ENCODE peak calls at places on chromosomes 5 and 9, in five cellular contexts. W is neural crest cell, H is A549, A is endodermal cell, F is HFF-Myc. E is an unnamed sample.

GRCh38 chr5:176670449-176670848 is 23.2 kb downstream of the TSPAN17 start:
- DNase-seq in H (no peak), F (no peak), A (no peak), W (no peak), E (no peak)

GRCh38 chr5:27048507-27048906 is 10.1 kb upstream of the CDH9 start:
- DNase-seq in W (no peak), A (peak; percentile 47), F (no peak), H (no peak), E (no peak)

GRCh38 chr5:156402387-156402921 is 75.5 kb downstream of the SGCD start:
- DNase-seq in F (no peak), H (no peak), A (peak; percentile 56), W (no peak), E (no peak)

GRCh38 chr5:39302507-39302906 is 61.8 kb downstream of the C9 start:
- DNase-seq in A (no peak), F (no peak), H (no peak), W (no peak), E (no peak)

GRCh38 chr5:143008809-143009521 is 238.8 kb downstream of the ARHGAP26 start:
- DNase-seq in H (no peak), F (peak; percentile 76), A (no peak), W (no peak), E (peak; percentile 77)

GRCh38 chr5:122723606-122724352 is 51.1 kb upstream of the SNX2 start:
- DNase-seq in A (no peak), H (no peak), F (peak; percentile 81), W (no peak), E (peak; percentile 52)

GRCh38 chr5:165066751-165067150 is 1561.3 kb downstream of the MAT2B start:
- DNase-seq in H (no peak), A (no peak), W (no peak), F (no peak), E (no peak)

GRCh38 chr9:89949116-89949515 is 344.3 kb downstream of the GADD45G start:
- DNase-seq in W (no peak), A (peak; percentile 59), H (no peak), F (no peak), E (no peak)

GRCh38 chr5:66993882-66994281 is 202.7 kb downstream of the CD180 start:
- DNase-seq in F (no peak), A (no peak), H (no peak), W (no peak), E (no peak)

GRCh38 chr9:109972026-109973005 is 192.3 kb downstream of the PALM2AKAP2 start:
- DNase-seq in W (no peak), F (no peak), H (no peak), A (no peak), E (no peak)
- TF ChIP-seq CTCF in W (no peak), F (no peak), H (no peak), A (peak; percentile 56), E (no peak)

DNA sequence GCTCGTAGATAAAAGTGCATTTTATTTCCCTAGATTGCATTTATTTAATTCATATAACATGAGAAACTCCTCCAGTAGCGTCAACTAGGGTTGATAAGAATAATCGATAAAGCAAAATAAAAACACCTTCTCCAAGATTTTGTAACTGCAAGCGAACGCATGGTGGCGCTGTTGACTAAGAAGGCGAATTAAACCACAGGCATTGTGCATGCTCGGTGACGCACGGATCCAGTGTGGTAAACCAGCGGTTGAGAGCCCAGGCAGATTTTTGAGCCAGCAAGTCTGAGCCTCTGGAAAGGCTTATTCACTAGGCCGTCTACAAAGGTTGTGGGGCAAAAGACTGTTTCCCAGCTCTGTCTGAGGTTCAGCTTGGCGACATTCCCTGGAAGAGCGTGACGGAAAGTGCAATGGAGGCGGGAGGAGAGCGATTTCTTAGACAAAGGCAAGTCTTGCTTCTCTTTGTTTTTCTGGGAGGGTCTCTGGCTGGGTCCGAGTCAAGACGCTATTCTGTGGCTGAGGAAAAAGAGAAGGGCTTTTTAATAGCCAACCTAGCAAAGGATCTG is at the start of gene PCDHB3:
- DNase-seq in H (no peak), W (no peak), A (peak; percentile 88), F (peak; percentile 3), E (no peak)
- TF ChIP-seq CTCF in H (no peak), W (peak; percentile 39), A (peak; percentile 88), F (peak; percentile 36), E (no peak)

GRCh38 chr5:79856456-79857055 is 134.5 kb downstream of the MTX3 start:
- DNase-seq in A (no peak), H (no peak), W (no peak), F (no peak), E (no peak)

GRCh38 chr5:79850941-79851693 is 139.9 kb downstream of the MTX3 start:
- DNase-seq in F (no peak), W (no peak), H (no peak), A (no peak), E (no peak)

GRCh38 chr5:79851694-79852006 is 139.4 kb downstream of the MTX3 start:
- DNase-seq in A (no peak), H (no peak), F (no peak), W (no peak), E (no peak)

GRCh38 chr5:79853003-79853402 is 138.1 kb downstream of the MTX3 start:
- DNase-seq in A (no peak), H (no peak), F (no peak), W (no peak), E (no peak)

GRCh38 chr5:79853676-79854418 is 137.2 kb downstream of the MTX3 start:
- DNase-seq in F (no peak), H (no peak), A (peak; percentile 55), W (no peak), E (no peak)
- TF ChIP-seq CTCF in F (no peak), H (no peak), A (peak; percentile 46), W (no peak), E (no peak)

DNA sequence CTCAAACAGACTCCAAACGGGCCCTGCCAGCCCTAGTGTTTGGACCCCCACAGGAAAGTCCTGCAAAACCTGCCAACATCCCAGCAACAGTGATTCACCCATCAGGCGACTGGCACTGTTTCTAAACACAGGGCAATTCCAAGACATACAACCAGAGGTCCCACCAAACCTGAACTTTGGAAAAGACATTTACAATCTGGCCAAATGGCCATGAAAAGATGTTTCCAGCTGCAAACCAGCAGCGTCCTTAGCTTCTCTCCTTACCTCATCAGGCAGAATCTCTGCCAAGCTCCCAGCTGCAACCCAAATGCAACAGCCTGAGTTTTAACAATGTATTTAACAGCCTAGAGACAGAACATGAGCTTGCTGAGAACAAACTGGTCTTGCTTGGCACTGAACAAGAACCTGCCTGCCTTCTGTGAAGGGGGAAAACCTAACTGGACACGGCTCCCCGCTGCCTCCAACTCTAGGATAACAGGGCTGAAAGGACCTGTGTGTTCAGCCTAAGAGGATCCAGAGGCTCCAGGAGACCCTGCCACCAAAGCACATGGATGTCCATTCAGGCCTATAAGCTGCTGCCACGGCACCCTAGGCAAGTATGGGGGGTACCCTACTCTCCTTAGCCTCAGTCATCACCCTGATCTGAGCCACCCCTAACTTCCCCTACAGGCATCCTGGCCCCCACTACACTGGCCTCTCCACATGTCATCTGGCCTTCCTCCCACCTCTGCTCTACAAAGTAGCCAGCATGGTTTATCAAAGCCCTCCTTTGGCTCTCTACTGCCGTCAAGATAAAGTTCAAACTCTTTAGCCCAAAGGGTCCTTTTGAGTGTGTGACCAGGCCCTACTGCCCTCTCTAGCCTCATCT is 5.6 kb downstream of the P4HA2 start:
- DNase-seq in W (no peak), F (peak; percentile 62), A (no peak), H (no peak), E (no peak)
- TF ChIP-seq CTCF in W (no peak), F (peak; percentile 25), A (no peak), H (no peak), E (no peak)

GRCh38 chr5:132474131-132474723 is 16.3 kb downstream of the IRF1 start:
- DNase-seq in H (no peak), W (no peak), A (no peak), F (no peak), E (no peak)
- TF ChIP-seq CTCF in H (no peak), W (no peak), A (no peak), F (no peak), E (no peak)

GRCh38 chr5:43646997-43647396 is 44.0 kb downstream of the NNT start:
- DNase-seq in H (no peak), W (no peak), A (no peak), F (no peak), E (no peak)
- TF ChIP-seq CTCF in H (no peak), W (peak; percentile 37), A (peak; percentile 60), F (peak; percentile 9), E (no peak)

E was measured in AG04449.